ENCODE peak calls at places on chromosomes 4 and X, in five cellular contexts. L is AG08395; F is stimulated activated CD4-positive, alpha-beta T cell treated with anti-CD3 and anti-CD28 coated beads, Interleukin-1b, Interleukin-23, amount 100 ng/mL, for 24 hours; X is activated naive CD4-positive, alpha-beta T cell treated with anti-CD3 and anti-CD28 coated beads for 36 hours; Z is activated CD8-positive, alpha-beta memory T cell treated with anti-CD3 and anti-CD28 coated beads, Interleukin-2, amount 50 U/mL, for 48 hours. Q is an unnamed sample.
A peak's percentile ranks its signal among the peaks of the same experiment; 100 is the strongest.

GRCh38 chr4:107665001-107665400 is 55.0 kb downstream of the PAPSS1 start:
- DNase-seq in L (peak; percentile 38), F (no peak), X (no peak), Z (no peak), Q (no peak)

GRCh38 chr4:33467291-33467690 is 2747.1 kb downstream of the PCDH7 start:
- DNase-seq in L (no peak), F (no peak), X (no peak), Z (no peak), Q (no peak)

GRCh38 chr4:47954245-47954644 is 39.9 kb upstream of the NFXL1 start:
- DNase-seq in L (no peak), F (no peak), X (no peak), Z (no peak), Q (no peak)

GRCh38 chrX:40988100-40988499 is 97.1 kb upstream of the USP9X start:
- DNase-seq in L (no peak), F (no peak), X (no peak), Z (no peak), Q (no peak)

GRCh38 chr4:145816091-145816490 is 122.5 kb downstream of the ZNF827 start:
- DNase-seq in L (no peak), F (no peak), X (no peak), Z (no peak), Q (no peak)

GRCh38 chr4:22850055-22850454 is 157.3 kb downstream of the GBA3 start:
- DNase-seq in L (no peak), F (no peak), X (no peak), Z (no peak), Q (no peak)

GRCh38 chrX:12958059-12958458 is 16.9 kb upstream of the TMSB4X start:
- DNase-seq in L (no peak), F (no peak), X (no peak), Z (no peak), Q (no peak)

GRCh38 chrX:139802048-139802447 is 94.1 kb upstream of the MCF2 start:
- DNase-seq in L (no peak), F (no peak), X (no peak), Z (no peak), Q (no peak)

GRCh38 chr4:111854494-111855087 is 290.7 kb upstream of the FAM241A start:
- DNase-seq in L (peak; percentile 53), F (no peak), X (peak; percentile 40), Z (no peak), Q (no peak)

GRCh38 chr4:145852256-145852839 is 86.3 kb downstream of the ZNF827 start:
- DNase-seq in L (no peak), F (no peak), X (no peak), Z (no peak), Q (no peak)

GRCh38 chr4:6472387-6473263 is at the start of gene PPP2R2C:
- DNase-seq in L (no peak), F (no peak), X (no peak), Z (peak; percentile 47), Q (peak; percentile 57)

GRCh38 chr4:118683513-118683912 is 1.7 kb upstream of the METTL14 start:
- DNase-seq in L (no peak), F (no peak), X (no peak), Z (no peak), Q (no peak)

GRCh38 chr4:144621681-144622080 is 24.3 kb upstream of the HHIP start:
- DNase-seq in L (no peak), F (no peak), X (no peak), Z (no peak), Q (no peak)

GRCh38 chr4:120870279-120870673 is 52.2 kb downstream of the PRDM5 start:
- DNase-seq in L (no peak), F (no peak), X (no peak), Z (no peak), Q (no peak)

GRCh38 chr4:140090215-140090731 is 63.7 kb downstream of the MAML3 start:
- DNase-seq in L (peak; percentile 54), F (no peak), X (no peak), Z (no peak), Q (no peak)

GRCh38 chr4:184734758-184735157 is 862 bp upstream of the CENPU start:
- DNase-seq in L (no peak), F (no peak), X (no peak), Z (no peak), Q (no peak)

GRCh38 chrX:21948897-21949578 is 8.5 kb downstream of the SMS start:
- DNase-seq in L (no peak), F (no peak), X (no peak), Z (no peak), Q (no peak)

GRCh38 chr4:121330180-121330665 is 50.6 kb downstream of the QRFPR start:
- DNase-seq in L (no peak), F (no peak), X (no peak), Z (no peak), Q (no peak)

GRCh38 chr4:152243890-152244595 is 291.8 kb downstream of the FBXW7 start:
- DNase-seq in L (peak; percentile 18), F (no peak), X (peak; percentile 30), Z (no peak), Q (no peak)

Q was measured in type B pancreatic cell.